ENCODE peak calls at places on chromosomes 5 and 9, in six cellular contexts. E is caudate nucleus, V is aorta, C is stomach, A is gastrocnemius medialis, Q is foreskin keratinocyte. J is an unnamed sample.

GRCh38 chr5:107431998-107432397 is 238.7 kb downstream of the EFNA5 start:
- DNase-seq in A (no peak), V (no peak), C (no peak), E (no peak), Q (peak), J (no peak)

GRCh38 chr5:158020555-158021418 is 161.8 kb upstream of the CLINT1 start:
- DNase-seq in V (no peak), E (no peak), C (no peak), Q (no peak), A (no peak), J (no peak)

GRCh38 chr5:2272755-2273154 is 390.0 kb upstream of the IRX4 start:
- DNase-seq in C (no peak), E (no peak), A (no peak), Q (no peak), V (peak), J (no peak)

GRCh38 chr9:84239341-84239740 is 101.2 kb downstream of the SLC28A3 start:
- DNase-seq in V (no peak), C (no peak), Q (no peak), A (no peak), E (no peak), J (no peak)

GRCh38 chr5:39542511-39542910 is 117.7 kb upstream of the DAB2 start:
- DNase-seq in V (no peak), A (no peak), E (no peak), C (no peak), Q (no peak), J (no peak)

GRCh38 chr9:137550958-137551655 is 572 bp upstream of the MRPL41 start:
- DNase-seq in C (no peak), E (peak), V (peak), Q (no peak), A (no peak), J (peak)

GRCh38 chr5:96509721-96510383 is 76.8 kb upstream of the PCSK1 start:
- DNase-seq in V (no peak), Q (peak), E (no peak), A (no peak), C (no peak), J (no peak)

GRCh38 chr9:105067895-105068580 is 140.1 kb upstream of the ABCA1 start:
- DNase-seq in E (no peak), A (no peak), V (no peak), Q (peak), C (no peak), J (no peak)

GRCh38 chr9:78664370-78664769 is 367.4 kb downstream of the PSAT1 start:
- DNase-seq in E (no peak), Q (no peak), C (no peak), V (no peak), A (no peak), J (no peak)

GRCh38 chr5:132437604-132438275 is 52.8 kb downstream of the IRF1 start:
- DNase-seq in A (peak), C (peak), V (no peak), E (no peak), Q (no peak), J (peak)

GRCh38 chr9:19992556-19992955 is 203.7 kb upstream of the SLC24A2 start:
- DNase-seq in A (no peak), C (no peak), Q (peak), V (no peak), E (no peak), J (no peak)
- H3K27ac ChIP-seq in A (no peak), C (no peak), Q (no peak), V (no peak), E (no peak), J (no peak)

DNA sequence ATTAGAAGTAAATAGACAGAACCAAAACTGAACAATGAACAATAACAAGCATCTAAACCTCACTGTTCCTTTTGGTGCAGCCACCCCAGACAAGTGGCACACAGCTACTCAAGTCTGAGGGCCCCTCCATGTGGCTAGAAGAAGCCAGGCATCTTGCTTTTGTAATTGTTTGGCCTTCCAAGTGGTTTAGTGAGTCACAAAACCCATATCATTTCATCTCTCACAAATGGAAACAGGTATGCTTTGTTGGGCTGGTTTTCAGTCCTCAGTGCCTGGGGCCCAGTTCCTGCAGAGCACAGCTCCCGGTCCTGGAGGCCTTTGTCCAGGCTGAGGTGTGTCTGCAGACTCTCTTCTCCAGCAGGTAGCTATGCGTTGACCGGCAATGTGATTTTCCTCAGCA is 16.7 kb downstream of the PRLR start:
- DNase-seq in A (no peak), C (no peak), E (no peak), Q (peak), V (no peak), J (no peak)
- H3K27ac ChIP-seq in A (no peak), C (no peak), E (no peak), Q (no peak), V (no peak), J (no peak)

GRCh38 chr9:19048966-19049871 is at the start of gene RRAGA:
- DNase-seq in V (peak), Q (peak), E (peak), A (peak), C (peak), J (peak)
- H3K27ac ChIP-seq in V (peak), Q (peak), E (peak), A (peak), C (peak), J (peak)

GRCh38 chr9:131335356-131335755 is 45.8 kb downstream of the PLPP7 start:
- DNase-seq in C (no peak), Q (no peak), V (peak), E (no peak), A (no peak), J (no peak)
- H3K27ac ChIP-seq in C (no peak), Q (no peak), V (no peak), E (no peak), A (peak), J (peak)

J was measured in right atrium auricular region.